ENCODE peak calls at places on chromosomes 7 and 10, in nine cellular contexts. One of them, this sample, is unnamed.
A peak's percentile ranks its signal among the peaks of the same experiment; 100 is the strongest.

GRCh38 chr7:154960063-154960790 is 42.7 kb downstream of the PAXIP1 start:
- DNase-seq in aorta: no peak
- DNase-seq in spleen: no peak
- DNase-seq in A673: no peak
- DNase-seq in SK-N-SH: no peak
- DNase-seq in stomach: no peak
- DNase-seq in fibroblast of lung: peak; percentile 7
- DNase-seq in neural progenitor cell: no peak
- DNase-seq in colonic mucosa: no peak
- DNase-seq in this sample: no peak

GRCh38 chr7:142557971-142558582 is 191.2 kb upstream of the PRSS1 start:
- DNase-seq in fibroblast of lung: peak; percentile 41
- DNase-seq in A673: peak; percentile 64
- DNase-seq in neural progenitor cell: peak; percentile 70
- DNase-seq in stomach: no peak
- DNase-seq in SK-N-SH: peak; percentile 51
- DNase-seq in spleen: no peak
- DNase-seq in aorta: no peak
- DNase-seq in colonic mucosa: peak; percentile 49
- DNase-seq in this sample: no peak

GRCh38 chr10:6204063-6204340 is 1.3 kb downstream of the PFKFB3 start:
- DNase-seq in fibroblast of lung: peak; percentile 38
- DNase-seq in A673: no peak
- DNase-seq in SK-N-SH: peak; percentile 76
- DNase-seq in stomach: peak; percentile 62
- DNase-seq in spleen: peak; percentile 93
- DNase-seq in colonic mucosa: peak; percentile 59
- DNase-seq in aorta: peak; percentile 76
- DNase-seq in neural progenitor cell: peak; percentile 66
- DNase-seq in this sample: no peak

GRCh38 chr7:29988391-29989256 is 977 bp downstream of the SCRN1 start:
- DNase-seq in fibroblast of lung: peak; percentile 88
- DNase-seq in SK-N-SH: peak; percentile 83
- DNase-seq in spleen: peak; percentile 93
- DNase-seq in stomach: peak; percentile 50
- DNase-seq in neural progenitor cell: peak; percentile 60
- DNase-seq in colonic mucosa: peak; percentile 68
- DNase-seq in aorta: peak; percentile 73
- DNase-seq in A673: peak; percentile 41
- DNase-seq in this sample: no peak

GRCh38 chr10:31524458-31524857 is 205.4 kb downstream of the ZEB1 start:
- DNase-seq in colonic mucosa: no peak
- DNase-seq in neural progenitor cell: no peak
- DNase-seq in stomach: no peak
- DNase-seq in fibroblast of lung: no peak
- DNase-seq in aorta: no peak
- DNase-seq in spleen: no peak
- DNase-seq in SK-N-SH: no peak
- DNase-seq in A673: no peak
- DNase-seq in this sample: no peak

GRCh38 chr10:49594594-49594993 is 15.5 kb upstream of the SLC18A3 start:
- DNase-seq in colonic mucosa: peak; percentile 39
- DNase-seq in fibroblast of lung: peak; percentile 51
- DNase-seq in spleen: no peak
- DNase-seq in stomach: peak; percentile 42
- DNase-seq in aorta: no peak
- DNase-seq in SK-N-SH: peak; percentile 83
- DNase-seq in A673: peak; percentile 75
- DNase-seq in neural progenitor cell: peak; percentile 77
- DNase-seq in this sample: no peak

GRCh38 chr10:12726971-12727831 is 274.3 kb downstream of the CCDC3 start:
- DNase-seq in spleen: no peak
- DNase-seq in colonic mucosa: no peak
- DNase-seq in A673: no peak
- DNase-seq in SK-N-SH: no peak
- DNase-seq in aorta: no peak
- DNase-seq in stomach: no peak
- DNase-seq in fibroblast of lung: peak; percentile 79
- DNase-seq in neural progenitor cell: no peak
- DNase-seq in this sample: no peak

GRCh38 chr7:102813256-102814024 is 64.6 kb downstream of the FAM185A start:
- DNase-seq in SK-N-SH: no peak
- DNase-seq in fibroblast of lung: no peak
- DNase-seq in stomach: no peak
- DNase-seq in colonic mucosa: no peak
- DNase-seq in aorta: no peak
- DNase-seq in spleen: no peak
- DNase-seq in neural progenitor cell: no peak
- DNase-seq in A673: no peak
- DNase-seq in this sample: no peak

GRCh38 chr7:15433154-15433553 is 128.7 kb downstream of the AGMO start:
- DNase-seq in aorta: no peak
- DNase-seq in neural progenitor cell: no peak
- DNase-seq in colonic mucosa: no peak
- DNase-seq in A673: no peak
- DNase-seq in fibroblast of lung: no peak
- DNase-seq in spleen: no peak
- DNase-seq in stomach: no peak
- DNase-seq in SK-N-SH: no peak
- DNase-seq in this sample: no peak

GRCh38 chr7:87344446-87344845 is 1.0 kb upstream of the CROT start:
- DNase-seq in stomach: no peak
- DNase-seq in aorta: no peak
- DNase-seq in colonic mucosa: no peak
- DNase-seq in fibroblast of lung: no peak
- DNase-seq in SK-N-SH: no peak
- DNase-seq in neural progenitor cell: no peak
- DNase-seq in A673: no peak
- DNase-seq in spleen: no peak
- DNase-seq in this sample: no peak

GRCh38 chr7:34039033-34039432 is 133.7 kb downstream of the BMPER start:
- DNase-seq in fibroblast of lung: peak; percentile 88
- DNase-seq in stomach: no peak
- DNase-seq in SK-N-SH: no peak
- DNase-seq in A673: no peak
- DNase-seq in colonic mucosa: no peak
- DNase-seq in aorta: no peak
- DNase-seq in spleen: no peak
- DNase-seq in neural progenitor cell: no peak
- DNase-seq in this sample: no peak

GRCh38 chr10:70286616-70287015 is 2.8 kb upstream of the NPFFR1 start:
- DNase-seq in spleen: no peak
- DNase-seq in aorta: no peak
- DNase-seq in SK-N-SH: no peak
- DNase-seq in stomach: peak; percentile 24
- DNase-seq in colonic mucosa: no peak
- DNase-seq in neural progenitor cell: no peak
- DNase-seq in fibroblast of lung: peak; percentile 60
- DNase-seq in A673: no peak
- DNase-seq in this sample: no peak

GRCh38 chr10:100008708-100009282 is 952 bp downstream of the DNMBP start:
- DNase-seq in neural progenitor cell: no peak
- DNase-seq in stomach: no peak
- DNase-seq in fibroblast of lung: peak; percentile 28
- DNase-seq in A673: no peak
- DNase-seq in spleen: no peak
- DNase-seq in SK-N-SH: no peak
- DNase-seq in aorta: no peak
- DNase-seq in colonic mucosa: no peak
- DNase-seq in this sample: no peak

GRCh38 chr10:100006241-100006886 is 3.4 kb downstream of the DNMBP start:
- DNase-seq in SK-N-SH: no peak
- DNase-seq in neural progenitor cell: no peak
- DNase-seq in aorta: no peak
- DNase-seq in A673: peak; percentile 89
- DNase-seq in stomach: no peak
- DNase-seq in fibroblast of lung: peak; percentile 98
- DNase-seq in colonic mucosa: no peak
- DNase-seq in spleen: no peak
- DNase-seq in this sample: no peak

GRCh38 chr10:100009283-100009792 is 409 bp downstream of the DNMBP start:
- DNase-seq in colonic mucosa: peak; percentile 70
- DNase-seq in aorta: no peak
- DNase-seq in fibroblast of lung: no peak
- DNase-seq in stomach: peak; percentile 61
- DNase-seq in neural progenitor cell: no peak
- DNase-seq in SK-N-SH: no peak
- DNase-seq in spleen: peak; percentile 95
- DNase-seq in A673: peak; percentile 75
- DNase-seq in this sample: no peak

GRCh38 chr10:100008142-100008522 is 1.6 kb downstream of the DNMBP start:
- DNase-seq in SK-N-SH: no peak
- DNase-seq in stomach: no peak
- DNase-seq in colonic mucosa: no peak
- DNase-seq in fibroblast of lung: peak; percentile 76
- DNase-seq in spleen: no peak
- DNase-seq in A673: no peak
- DNase-seq in aorta: no peak
- DNase-seq in neural progenitor cell: no peak
- DNase-seq in this sample: no peak

DNA sequence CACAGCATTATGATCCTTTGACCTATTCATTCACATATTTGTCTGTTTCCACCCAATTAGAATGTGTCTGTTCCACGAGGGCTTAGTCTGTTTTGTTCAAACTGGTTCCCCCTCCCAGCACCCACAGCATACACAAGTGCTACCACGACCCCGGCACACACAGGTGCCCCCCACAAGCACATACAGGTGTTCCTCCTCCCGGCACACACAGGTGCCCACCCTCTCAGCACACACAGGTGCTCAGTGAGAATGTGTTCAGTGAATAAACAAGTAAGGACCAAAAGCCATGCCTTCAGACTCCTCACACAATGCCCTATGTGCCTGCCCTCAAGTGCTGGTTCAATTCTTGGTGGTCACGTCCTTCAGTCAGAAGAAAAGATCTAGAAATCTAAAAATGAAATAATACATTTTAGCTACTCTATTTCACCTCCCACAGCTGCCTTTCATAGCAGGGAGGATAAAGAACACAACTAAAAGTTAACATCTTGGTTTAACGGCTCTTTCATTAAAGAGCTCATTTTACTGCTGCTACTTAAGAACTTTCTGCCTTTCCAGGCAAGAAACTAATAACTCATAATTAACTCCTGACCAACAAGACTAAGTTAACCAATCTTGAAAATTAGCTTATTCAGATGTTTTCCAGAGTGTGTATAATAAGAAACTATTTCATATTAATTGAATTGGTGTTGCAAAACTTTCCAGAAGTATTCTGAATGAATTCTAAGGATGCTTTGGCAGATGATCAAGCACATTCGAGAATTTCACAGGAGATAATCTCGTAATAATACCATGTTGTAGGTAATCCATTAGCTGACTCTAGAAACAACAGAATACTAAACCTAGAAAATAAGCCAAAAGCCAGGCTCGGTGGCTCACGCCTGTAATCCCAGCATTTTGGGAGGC is 2.3 kb downstream of the DNMBP start:
- DNase-seq in aorta: no peak
- DNase-seq in A673: no peak
- DNase-seq in spleen: no peak
- DNase-seq in stomach: no peak
- DNase-seq in neural progenitor cell: no peak
- DNase-seq in colonic mucosa: no peak
- DNase-seq in fibroblast of lung: peak; percentile 46
- DNase-seq in SK-N-SH: no peak
- DNase-seq in this sample: no peak
- H3K4me1 ChIP-seq in aorta: peaks cover 2% of the 10 kb centered on the region
- H3K4me1 ChIP-seq in A673: peaks cover 36% of the 10 kb centered on the region
- H3K4me1 ChIP-seq in spleen: peaks cover 55% of the 10 kb centered on the region
- H3K4me1 ChIP-seq in stomach: peaks cover 51% of the 10 kb centered on the region
- H3K4me1 ChIP-seq in neural progenitor cell: peaks cover 15% of the 10 kb centered on the region
- H3K4me1 ChIP-seq in colonic mucosa: peaks cover 10% of the 10 kb centered on the region
- H3K4me1 ChIP-seq in fibroblast of lung: peaks cover 25% of the 10 kb centered on the region
- H3K4me1 ChIP-seq in SK-N-SH: peaks cover 13% of the 10 kb centered on the region
- H3K4me1 ChIP-seq in this sample: peaks cover 36% of the 10 kb centered on the region

GRCh38 chr10:104321716-104322415 is 16.4 kb downstream of the ITPRIP start:
- DNase-seq in aorta: no peak
- DNase-seq in SK-N-SH: no peak
- DNase-seq in neural progenitor cell: no peak
- DNase-seq in fibroblast of lung: peak; percentile 59
- DNase-seq in colonic mucosa: no peak
- DNase-seq in spleen: no peak
- DNase-seq in A673: no peak
- DNase-seq in stomach: no peak
- DNase-seq in this sample: no peak
- H3K4me1 ChIP-seq in aorta: no peaks in the 10 kb centered on the region
- H3K4me1 ChIP-seq in SK-N-SH: peaks cover 48% of the 10 kb centered on the region
- H3K4me1 ChIP-seq in neural progenitor cell: peaks cover 34% of the 10 kb centered on the region
- H3K4me1 ChIP-seq in fibroblast of lung: peaks cover 46% of the 10 kb centered on the region
- H3K4me1 ChIP-seq in colonic mucosa: peaks cover 4% of the 10 kb centered on the region
- H3K4me1 ChIP-seq in spleen: peaks cover 100% of the 10 kb centered on the region
- H3K4me1 ChIP-seq in A673: peaks cover 52% of the 10 kb centered on the region
- H3K4me1 ChIP-seq in stomach: peaks cover 100% of the 10 kb centered on the region
- H3K4me1 ChIP-seq in this sample: peaks cover 65% of the 10 kb centered on the region

GRCh38 chr10:103911021-103911459 is 6.9 kb downstream of the STN1 start:
- DNase-seq in stomach: no peak
- DNase-seq in colonic mucosa: no peak
- DNase-seq in SK-N-SH: no peak
- DNase-seq in fibroblast of lung: no peak
- DNase-seq in spleen: peak; percentile 81
- DNase-seq in aorta: no peak
- DNase-seq in neural progenitor cell: no peak
- DNase-seq in A673: no peak
- DNase-seq in this sample: no peak

GRCh38 chr10:103910442-103911000 is 7.5 kb downstream of the STN1 start:
- DNase-seq in neural progenitor cell: no peak
- DNase-seq in spleen: no peak
- DNase-seq in stomach: no peak
- DNase-seq in A673: no peak
- DNase-seq in aorta: no peak
- DNase-seq in SK-N-SH: no peak
- DNase-seq in fibroblast of lung: peak; percentile 43
- DNase-seq in colonic mucosa: no peak
- DNase-seq in this sample: no peak

GRCh38 chr10:103915794-103916193 is 2.2 kb downstream of the STN1 start:
- DNase-seq in stomach: peak; percentile 36
- DNase-seq in SK-N-SH: no peak
- DNase-seq in fibroblast of lung: peak; percentile 29
- DNase-seq in spleen: peak; percentile 82
- DNase-seq in aorta: no peak
- DNase-seq in colonic mucosa: no peak
- DNase-seq in neural progenitor cell: no peak
- DNase-seq in A673: no peak
- DNase-seq in this sample: no peak

GRCh38 chr10:103916254-103916653 is 1.7 kb downstream of the STN1 start:
- DNase-seq in neural progenitor cell: no peak
- DNase-seq in SK-N-SH: no peak
- DNase-seq in fibroblast of lung: no peak
- DNase-seq in A673: no peak
- DNase-seq in aorta: no peak
- DNase-seq in spleen: no peak
- DNase-seq in colonic mucosa: no peak
- DNase-seq in stomach: no peak
- DNase-seq in this sample: no peak

GRCh38 chr10:103912759-103913158 is 5.2 kb downstream of the STN1 start:
- DNase-seq in A673: no peak
- DNase-seq in SK-N-SH: no peak
- DNase-seq in spleen: no peak
- DNase-seq in fibroblast of lung: no peak
- DNase-seq in aorta: no peak
- DNase-seq in neural progenitor cell: no peak
- DNase-seq in colonic mucosa: no peak
- DNase-seq in stomach: no peak
- DNase-seq in this sample: no peak
- H3K4me1 ChIP-seq in A673: peaks cover 27% of the 10 kb centered on the region
- H3K4me1 ChIP-seq in SK-N-SH: peaks cover 17% of the 10 kb centered on the region
- H3K4me1 ChIP-seq in spleen: peaks cover 91% of the 10 kb centered on the region
- H3K4me1 ChIP-seq in fibroblast of lung: peaks cover 15% of the 10 kb centered on the region
- H3K4me1 ChIP-seq in aorta: peaks cover 6% of the 10 kb centered on the region
- H3K4me1 ChIP-seq in neural progenitor cell: peaks cover 37% of the 10 kb centered on the region
- H3K4me1 ChIP-seq in colonic mucosa: peaks cover 10% of the 10 kb centered on the region
- H3K4me1 ChIP-seq in stomach: peaks cover 69% of the 10 kb centered on the region
- H3K4me1 ChIP-seq in this sample: peaks cover 44% of the 10 kb centered on the region

GRCh38 chr7:90961037-90961725 is 303.1 kb upstream of the FZD1 start:
- DNase-seq in fibroblast of lung: peak; percentile 42
- DNase-seq in neural progenitor cell: no peak
- DNase-seq in colonic mucosa: no peak
- DNase-seq in stomach: no peak
- DNase-seq in spleen: no peak
- DNase-seq in A673: no peak
- DNase-seq in aorta: no peak
- DNase-seq in SK-N-SH: no peak
- DNase-seq in this sample: no peak
- H3K4me1 ChIP-seq in fibroblast of lung: no peaks in the 10 kb centered on the region
- H3K4me1 ChIP-seq in neural progenitor cell: peaks cover 16% of the 10 kb centered on the region
- H3K4me1 ChIP-seq in colonic mucosa: no peaks in the 10 kb centered on the region
- H3K4me1 ChIP-seq in stomach: no peaks in the 10 kb centered on the region
- H3K4me1 ChIP-seq in spleen: no peaks in the 10 kb centered on the region
- H3K4me1 ChIP-seq in A673: peaks cover 38% of the 10 kb centered on the region
- H3K4me1 ChIP-seq in aorta: no peaks in the 10 kb centered on the region
- H3K4me1 ChIP-seq in SK-N-SH: peaks cover 27% of the 10 kb centered on the region
- H3K4me1 ChIP-seq in this sample: no peaks in the 10 kb centered on the region